ENCODE peak calls at places on chromosomes 6 and 20, in eight cellular contexts. J is OCI-LY7, H is Right ventricle myocardium inferior, M is germinal center, S is mammary epithelial cell, V is RWPE1, O is NCI-H460, W is H7. R is an unnamed sample.

GRCh38 chr6:125188037-125188436 is 34.5 kb downstream of the TPD52L1 start:
- DNase-seq in J (no peak), H (no peak), M (no peak), S (no peak), V (no peak), O (no peak), W (no peak), R (peak; percentile 89)

GRCh38 chr6:56356431-56356830 is 109.1 kb upstream of the COL21A1 start:
- DNase-seq in J (no peak), H (no peak), M (no peak), S (no peak), V (no peak), O (no peak), W (no peak), R (no peak)

GRCh38 chr6:65295812-65296211 is 411.2 kb downstream of the EYS start:
- DNase-seq in J (no peak), H (no peak), M (no peak), S (no peak), V (no peak), O (no peak), W (no peak), R (no peak)

GRCh38 chr20:49281059-49281912 is 3.4 kb upstream of the ZNFX1 start:
- DNase-seq in J (peak; percentile 55), H (no peak), M (no peak), S (no peak), V (no peak), O (no peak), W (no peak), R (no peak)

GRCh38 chr6:30707281-30707850 is 9.7 kb downstream of the MDC1 start:
- DNase-seq in J (no peak), H (no peak), M (no peak), S (no peak), V (no peak), O (no peak), W (no peak), R (no peak)

GRCh38 chr6:105301756-105302616 is 100.9 kb downstream of the PREP start:
- DNase-seq in J (no peak), H (no peak), M (no peak), S (no peak), V (no peak), O (no peak), W (no peak), R (no peak)

GRCh38 chr6:36463686-36464085 is 20.9 kb downstream of the KCTD20 start:
- DNase-seq in J (no peak), H (no peak), M (no peak), S (no peak), V (no peak), O (no peak), W (no peak), R (no peak)

GRCh38 chr6:138540468-138540867 is 41.2 kb upstream of the NHSL1 start:
- DNase-seq in J (no peak), H (no peak), M (no peak), S (no peak), V (no peak), O (no peak), W (no peak), R (no peak)

GRCh38 chr20:62535964-62536363 is 60.2 kb upstream of the GATA5 start:
- DNase-seq in J (no peak), H (no peak), M (no peak), S (no peak), V (no peak), O (no peak), W (peak; percentile 64), R (no peak)

GRCh38 chr6:144104898-144105487 is 9.6 kb upstream of the SF3B5 start:
- DNase-seq in J (peak; percentile 70), H (no peak), M (peak; percentile 74), S (peak; percentile 60), V (peak; percentile 67), O (peak; percentile 66), W (peak; percentile 24), R (no peak)

GRCh38 chr6:38815250-38815649 is 100.1 kb downstream of the DNAH8 start:
- DNase-seq in J (no peak), H (no peak), M (no peak), S (no peak), V (no peak), O (no peak), W (no peak), R (no peak)

GRCh38 chr20:59645761-59646171 is 41.4 kb downstream of the PHACTR3 start:
- DNase-seq in J (no peak), H (no peak), M (no peak), S (no peak), V (no peak), O (no peak), W (no peak), R (no peak)

GRCh38 chr6:105797313-105797970 is 288.7 kb upstream of the PRDM1 start:
- DNase-seq in J (no peak), H (no peak), M (no peak), S (no peak), V (no peak), O (no peak), W (no peak), R (no peak)

GRCh38 chr6:97032950-97033349 is 108.4 kb downstream of the KLHL32 start:
- DNase-seq in J (no peak), H (no peak), M (no peak), S (no peak), V (no peak), O (no peak), W (no peak), R (no peak)

GRCh38 chr6:41779336-41779735 is 364 bp downstream of the FRS3 start:
- DNase-seq in J (no peak), H (no peak), M (no peak), S (no peak), V (no peak), O (no peak), W (peak; percentile 40), R (no peak)

GRCh38 chr20:37235065-37235464 is 26.5 kb downstream of the GHRH start:
- DNase-seq in J (no peak), H (no peak), M (no peak), S (no peak), V (no peak), O (no peak), W (no peak), R (no peak)

GRCh38 chr6:170029416-170030283 is 261.2 kb downstream of the DLL1 start:
- DNase-seq in J (no peak), H (no peak), M (no peak), S (no peak), V (no peak), O (no peak), W (no peak), R (no peak)

GRCh38 chr6:34414999-34415858 is 10.6 kb downstream of the RPS10 start:
- DNase-seq in J (peak; percentile 69), H (no peak), M (peak; percentile 69), S (peak; percentile 50), V (peak; percentile 41), O (peak; percentile 51), W (no peak), R (no peak)

GRCh38 chr20:35363190-35363589 is 48.6 kb downstream of the UQCC1 start:
- DNase-seq in J (no peak), H (no peak), M (no peak), S (no peak), V (no peak), O (no peak), W (no peak), R (no peak)

GRCh38 chr20:20580139-20580538 is 132.3 kb downstream of the RALGAPA2 start:
- DNase-seq in J (no peak), H (no peak), M (no peak), S (no peak), V (no peak), O (no peak), W (no peak), R (no peak)

GRCh38 chr6:135630789-135631376 is 133.3 kb upstream of the AHI1 start:
- DNase-seq in J (no peak), H (no peak), M (no peak), S (no peak), V (no peak), O (no peak), W (peak; percentile 6), R (no peak)

GRCh38 chr20:51298141-51298540 is 244.4 kb downstream of the NFATC2 start:
- DNase-seq in J (no peak), H (no peak), M (no peak), S (no peak), V (no peak), O (no peak), W (no peak), R (no peak)

GRCh38 chr20:39269031-39269461 is 306.9 kb downstream of the DHX35 start:
- DNase-seq in J (peak; percentile 43), H (peak; percentile 71), M (peak; percentile 63), S (peak; percentile 4), V (peak; percentile 66), O (peak; percentile 12), W (peak; percentile 85), R (no peak)

GRCh38 chr20:43979576-43979975 is 64.9 kb downstream of the TOX2 start:
- DNase-seq in J (no peak), H (no peak), M (no peak), S (no peak), V (no peak), O (no peak), W (no peak), R (no peak)

GRCh38 chr20:64130271-64130670 is 22.9 kb upstream of the NPBWR2 start:
- DNase-seq in J (no peak), H (no peak), M (no peak), S (no peak), V (no peak), O (no peak), W (peak; percentile 35), R (no peak)

GRCh38 chr6:144449218-144449617 is 164.1 kb downstream of the UTRN start:
- DNase-seq in J (no peak), H (no peak), M (no peak), S (no peak), V (no peak), O (no peak), W (no peak), R (no peak)

GRCh38 chr6:82917346-82918064 is 148.1 kb downstream of the UBE3D start:
- DNase-seq in J (no peak), H (no peak), M (no peak), S (no peak), V (no peak), O (no peak), W (no peak), R (no peak)

GRCh38 chr6:146297815-146298214 is 245.8 kb upstream of the RAB32 start:
- DNase-seq in J (no peak), H (no peak), M (no peak), S (peak; percentile 2), V (no peak), O (no peak), W (no peak), R (no peak)

GRCh38 chr20:10157539-10157938 is 61.1 kb upstream of the SNAP25 start:
- DNase-seq in J (no peak), H (no peak), M (no peak), S (no peak), V (no peak), O (no peak), W (no peak), R (no peak)

GRCh38 chr6:1856381-1856780 is 246.7 kb downstream of the FOXC1 start:
- DNase-seq in J (peak; percentile 31), H (no peak), M (peak; percentile 18), S (peak; percentile 61), V (no peak), O (no peak), W (no peak), R (peak; percentile 85)

GRCh38 chr6:157668690-157669089 is 154.4 kb upstream of the SNX9 start:
- DNase-seq in J (no peak), H (no peak), M (no peak), S (no peak), V (no peak), O (no peak), W (no peak), R (no peak)

GRCh38 chr6:160040527-160041264 is 71.8 kb downstream of the IGF2R start:
- DNase-seq in J (no peak), H (no peak), M (no peak), S (no peak), V (no peak), O (no peak), W (no peak), R (no peak)

GRCh38 chr20:45383131-45383530 is 5.0 kb upstream of the TP53TG5 start:
- DNase-seq in J (no peak), H (no peak), M (no peak), S (no peak), V (no peak), O (peak; percentile 34), W (no peak), R (no peak)

GRCh38 chr20:33827629-33828325 is 16.6 kb downstream of the CHMP4B start:
- DNase-seq in J (peak; percentile 56), H (no peak), M (no peak), S (no peak), V (no peak), O (no peak), W (no peak), R (no peak)